ENCODE peak calls at places on chromosomes 16 and 17, in seven cellular contexts. Z is osteocyte, N is midbrain, T is naive B cell, O is iPS DF 6.9, K is NCI-H1092 treated with DMSO at 0.1 percent for 48 hours, S is HS-5. H is an unnamed sample.

GRCh38 chr16:1054660-1055556 is 17.6 kb upstream of the SSTR5 start:
- DNase-seq in S (no peak), N (peak), T (no peak), K (no peak), Z (no peak), O (no peak), H (peak)

GRCh38 chr17:75036643-75037268 is 10.0 kb downstream of the ATP5PD start:
- DNase-seq in Z (no peak), N (peak), T (no peak), S (peak), K (no peak), O (no peak), H (peak)

GRCh38 chr17:37259030-37259735 is 116.6 kb upstream of the C17orf78 start:
- DNase-seq in Z (no peak), O (no peak), T (no peak), K (no peak), S (peak), N (no peak), H (no peak)

GRCh38 chr17:72063262-72063661 is 57.6 kb upstream of the SOX9 start:
- DNase-seq in S (no peak), O (no peak), N (no peak), K (peak), Z (no peak), T (no peak), H (no peak)

GRCh38 chr17:78108726-78109488 is 19.6 kb downstream of the TMC6 start:
- DNase-seq in T (no peak), Z (no peak), N (no peak), K (no peak), S (no peak), O (no peak), H (no peak)

GRCh38 chr16:58021661-58022551 is 3.6 kb upstream of the MMP15 start:
- DNase-seq in K (no peak), O (no peak), T (no peak), S (peak), N (no peak), Z (no peak), H (no peak)

GRCh38 chr16:27097671-27098275 is 31.0 kb downstream of the C16orf82 start:
- DNase-seq in Z (no peak), K (no peak), O (no peak), T (no peak), N (no peak), S (no peak), H (no peak)

GRCh38 chr16:50547944-50548658 is at the start of gene NKD1:
- DNase-seq in O (peak), K (peak), Z (no peak), N (peak), T (peak), S (no peak), H (peak)

GRCh38 chr17:11900103-11900502 is 97.2 kb downstream of the ZNF18 start:
- DNase-seq in Z (peak), S (no peak), O (no peak), K (no peak), T (no peak), N (no peak), H (no peak)

GRCh38 chr17:66383353-66383752 is 80.9 kb downstream of the PRKCA start:
- DNase-seq in S (peak), T (no peak), Z (no peak), K (no peak), O (no peak), N (no peak), H (no peak)

GRCh38 chr16:66228791-66229190 is 137.7 kb upstream of the CDH5 start:
- DNase-seq in Z (no peak), N (no peak), S (no peak), T (no peak), O (no peak), K (no peak), H (no peak)

GRCh38 chr16:79871906-79872305 is 271.4 kb upstream of the MAF start:
- DNase-seq in K (no peak), S (no peak), N (no peak), T (no peak), Z (no peak), O (no peak), H (no peak)

GRCh38 chr16:65384441-65384840 is 262.6 kb upstream of the CDH11 start:
- DNase-seq in N (no peak), Z (no peak), T (no peak), S (no peak), O (no peak), K (no peak), H (no peak)

GRCh38 chr16:17304124-17304813 is 166.5 kb downstream of the XYLT1 start:
- DNase-seq in N (no peak), K (no peak), O (no peak), Z (no peak), S (no peak), T (no peak), H (no peak)